ENCODE peak calls at places on chromosomes 1 and 21, in four cellular contexts. One of them, this sample, is unnamed.

GRCh38 chr21:43193651-43194302 is 25.0 kb downstream of the CRYAA start:
- DNase-seq in heart right ventricle: peak
- DNase-seq in ovary: no peak
- DNase-seq in astrocyte of the spinal cord: peak
- DNase-seq in this sample: peak

GRCh38 chr1:206706298-206706791 is 21.6 kb downstream of the MAPKAPK2 start:
- DNase-seq in astrocyte of the spinal cord: peak
- DNase-seq in ovary: peak
- DNase-seq in heart right ventricle: peak
- DNase-seq in this sample: no peak

GRCh38 chr1:205600085-205600484 is 31.7 kb downstream of the ELK4 start:
- DNase-seq in heart right ventricle: no peak
- DNase-seq in ovary: no peak
- DNase-seq in astrocyte of the spinal cord: peak
- DNase-seq in this sample: peak

GRCh38 chr1:165288301-165289120 is 68.0 kb downstream of the LMX1A start:
- DNase-seq in ovary: no peak
- DNase-seq in heart right ventricle: no peak
- DNase-seq in astrocyte of the spinal cord: no peak
- DNase-seq in this sample: no peak

GRCh38 chr1:199585392-199585791 is 442.1 kb upstream of the NR5A2 start:
- DNase-seq in astrocyte of the spinal cord: no peak
- DNase-seq in heart right ventricle: no peak
- DNase-seq in ovary: no peak
- DNase-seq in this sample: no peak

GRCh38 chr1:175132456-175132855 is 60.1 kb downstream of the KIAA0040 start:
- DNase-seq in astrocyte of the spinal cord: peak
- DNase-seq in ovary: no peak
- DNase-seq in heart right ventricle: no peak
- DNase-seq in this sample: no peak

GRCh38 chr1:110007458-110007857 is 22.9 kb downstream of the AHCYL1 start:
- DNase-seq in ovary: no peak
- DNase-seq in heart right ventricle: no peak
- DNase-seq in astrocyte of the spinal cord: no peak
- DNase-seq in this sample: no peak

GRCh38 chr1:206898089-206898908 is 1.1 kb downstream of the IL24 start:
- DNase-seq in ovary: no peak
- DNase-seq in astrocyte of the spinal cord: peak
- DNase-seq in heart right ventricle: no peak
- DNase-seq in this sample: peak

DNA sequence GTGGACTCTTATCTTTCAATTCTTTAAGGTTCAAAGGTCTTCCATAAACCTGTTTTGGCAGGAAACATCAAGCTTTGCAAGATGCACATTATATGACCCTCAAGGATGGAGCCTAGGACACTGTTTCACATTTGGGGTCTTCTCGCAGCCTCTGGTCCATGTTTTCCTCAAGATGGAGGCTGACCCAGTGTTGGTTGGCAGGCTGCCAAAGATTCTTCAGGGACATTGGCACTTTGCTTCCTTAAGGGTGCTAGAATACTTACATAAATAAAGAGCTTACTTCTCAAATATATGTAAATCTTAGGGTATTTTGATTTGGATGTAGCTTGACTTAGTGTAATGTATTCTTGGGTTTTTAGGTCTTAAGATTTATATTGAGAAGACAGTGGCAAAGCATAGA is 47.9 kb upstream of the COG2 start:
- DNase-seq in heart right ventricle: no peak
- DNase-seq in ovary: no peak
- DNase-seq in astrocyte of the spinal cord: no peak
- DNase-seq in this sample: no peak
- TF ChIP-seq CTCF in heart right ventricle: no peak
- TF ChIP-seq CTCF in ovary: no peak
- TF ChIP-seq CTCF in astrocyte of the spinal cord: no peak
- TF ChIP-seq CTCF in this sample: no peak

DNA sequence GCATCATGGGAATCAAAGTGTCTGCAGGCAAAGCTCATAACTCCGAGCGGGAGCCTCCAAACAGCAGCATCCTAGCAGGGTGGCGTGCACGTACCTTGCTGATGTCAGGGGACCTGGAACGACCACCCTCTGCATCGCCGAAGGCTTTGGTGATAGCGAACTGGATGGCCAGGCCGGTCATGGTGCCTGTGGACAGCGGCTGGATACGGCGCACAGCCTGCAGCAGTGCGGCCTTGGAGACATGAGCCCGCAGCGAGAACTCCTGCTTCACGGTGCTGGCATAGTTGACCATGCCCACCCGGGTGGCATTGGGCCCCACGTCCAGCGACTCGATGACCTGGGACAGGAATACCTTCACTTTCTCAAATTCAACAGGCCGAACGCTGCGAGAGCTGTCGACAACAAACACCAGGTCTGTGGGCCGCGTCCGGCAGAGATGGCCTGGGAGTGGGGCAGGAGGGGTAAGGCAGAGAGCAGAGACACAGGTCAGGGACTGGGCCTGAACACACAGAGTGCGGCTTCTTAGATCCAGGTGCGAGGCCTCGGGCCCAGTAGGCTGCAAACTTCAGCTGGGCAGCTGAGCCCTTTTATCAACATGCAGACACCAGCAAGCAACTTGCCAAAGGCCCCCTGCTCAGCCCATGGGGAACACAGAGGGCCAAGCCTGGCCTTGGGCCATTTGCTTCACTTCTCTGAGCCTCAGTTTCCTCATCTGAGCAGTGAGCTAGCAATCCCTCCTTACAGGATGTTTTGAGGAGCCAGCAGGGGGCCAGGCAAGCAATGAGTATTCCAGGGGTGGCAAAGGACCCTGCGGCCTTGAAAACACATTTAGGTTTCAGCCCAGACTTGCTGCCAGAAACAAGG is 1.8 kb downstream of the MATN1 start:
- DNase-seq in astrocyte of the spinal cord: no peak
- DNase-seq in ovary: no peak
- DNase-seq in heart right ventricle: no peak
- DNase-seq in this sample: no peak
- TF ChIP-seq CTCF in astrocyte of the spinal cord: peak
- TF ChIP-seq CTCF in ovary: no peak
- TF ChIP-seq CTCF in heart right ventricle: no peak
- TF ChIP-seq CTCF in this sample: no peak

DNA sequence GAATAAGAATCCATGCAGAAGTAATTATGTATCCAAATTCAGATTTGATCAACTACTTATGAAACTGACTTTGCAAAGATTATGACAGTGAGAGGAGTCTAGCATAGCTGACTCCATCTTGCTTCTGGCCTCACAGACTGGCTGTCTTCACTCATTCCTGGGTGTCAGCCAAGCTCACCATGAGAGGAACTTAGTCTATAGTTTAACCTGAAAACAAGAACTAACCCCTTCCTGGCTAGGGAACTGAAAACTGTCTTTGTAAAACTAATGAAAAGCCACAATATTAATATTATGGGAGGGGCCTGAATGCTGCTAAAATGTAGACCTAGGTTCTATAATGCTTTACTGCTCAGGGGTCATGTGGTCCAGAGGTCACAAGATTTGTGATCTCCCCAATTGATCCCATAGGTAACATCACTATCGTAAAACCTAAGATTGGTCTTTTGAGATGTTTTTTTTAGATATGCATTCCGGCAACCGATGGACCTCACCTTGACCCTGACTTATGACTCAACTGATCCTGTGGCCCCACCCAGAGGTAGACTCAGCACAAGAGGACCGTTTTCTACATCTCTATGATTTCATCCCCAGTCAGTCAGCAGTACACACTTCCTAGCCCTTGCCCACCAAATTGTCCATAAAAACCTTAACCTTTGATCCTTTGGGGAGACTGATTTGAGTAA is 55.2 kb downstream of the ATP1B1 start:
- DNase-seq in astrocyte of the spinal cord: peak
- DNase-seq in ovary: no peak
- DNase-seq in heart right ventricle: no peak
- DNase-seq in this sample: no peak
- TF ChIP-seq CTCF in astrocyte of the spinal cord: no peak
- TF ChIP-seq CTCF in ovary: no peak
- TF ChIP-seq CTCF in heart right ventricle: no peak
- TF ChIP-seq CTCF in this sample: no peak

GRCh38 chr1:21665711-21666571 is 3.2 kb downstream of the RAP1GAP start:
- DNase-seq in ovary: no peak
- DNase-seq in heart right ventricle: peak
- DNase-seq in astrocyte of the spinal cord: no peak
- DNase-seq in this sample: no peak

GRCh38 chr1:21667348-21668231 is 1.6 kb downstream of the RAP1GAP start:
- DNase-seq in ovary: no peak
- DNase-seq in astrocyte of the spinal cord: no peak
- DNase-seq in heart right ventricle: no peak
- DNase-seq in this sample: no peak

GRCh38 chr1:21664806-21665588 is 4.2 kb downstream of the RAP1GAP start:
- DNase-seq in ovary: no peak
- DNase-seq in astrocyte of the spinal cord: no peak
- DNase-seq in heart right ventricle: no peak
- DNase-seq in this sample: no peak

GRCh38 chr1:21668232-21669032 is 725 bp downstream of the RAP1GAP start:
- DNase-seq in heart right ventricle: no peak
- DNase-seq in astrocyte of the spinal cord: no peak
- DNase-seq in ovary: no peak
- DNase-seq in this sample: no peak

DNA sequence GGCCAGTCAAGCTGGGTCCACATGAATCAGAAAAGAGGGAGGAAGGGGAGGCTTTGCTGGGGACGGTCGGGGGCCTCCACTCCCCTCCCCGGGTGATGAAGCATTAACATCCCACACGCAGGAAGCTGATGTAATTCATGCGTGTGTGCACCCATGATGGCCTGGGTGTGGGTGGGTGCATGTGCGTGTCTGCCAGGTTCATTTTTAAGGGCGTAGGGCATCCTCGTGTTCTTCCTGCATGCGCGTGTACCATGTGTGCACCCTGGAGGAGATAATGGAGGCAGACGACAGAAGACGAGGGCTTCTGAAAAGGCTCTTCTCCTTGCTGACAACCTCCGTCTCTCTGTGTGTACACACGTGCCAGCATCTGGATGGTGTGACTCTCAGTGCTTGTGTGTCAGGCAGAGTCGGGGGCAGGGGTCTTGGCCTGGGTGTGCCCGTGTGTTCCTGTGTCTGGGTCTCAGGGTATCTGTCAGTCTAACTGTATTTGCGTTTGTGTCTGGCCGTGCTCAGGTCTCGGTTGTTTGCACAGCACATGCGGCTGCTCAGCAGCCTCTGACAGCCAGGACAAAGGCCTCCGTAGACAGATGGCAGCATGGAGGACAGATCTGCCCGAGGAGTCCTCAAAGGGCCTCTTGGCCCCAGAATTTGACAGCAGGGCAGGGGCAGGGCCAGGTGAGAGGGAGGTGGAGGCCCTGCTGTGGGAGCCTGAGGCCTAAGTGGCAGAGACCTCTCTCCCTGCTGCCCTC is 2.4 kb downstream of the RAP1GAP start:
- DNase-seq in heart right ventricle: no peak
- DNase-seq in ovary: no peak
- DNase-seq in astrocyte of the spinal cord: no peak
- DNase-seq in this sample: no peak
- TF ChIP-seq CTCF in heart right ventricle: no peak
- TF ChIP-seq CTCF in ovary: no peak
- TF ChIP-seq CTCF in astrocyte of the spinal cord: no peak
- TF ChIP-seq CTCF in this sample: no peak

GRCh38 chr1:183551924-183552323 is 38.3 kb downstream of the NCF2 start:
- DNase-seq in astrocyte of the spinal cord: no peak
- DNase-seq in ovary: no peak
- DNase-seq in heart right ventricle: no peak
- DNase-seq in this sample: no peak
- TF ChIP-seq CTCF in astrocyte of the spinal cord: no peak
- TF ChIP-seq CTCF in ovary: no peak
- TF ChIP-seq CTCF in heart right ventricle: no peak
- TF ChIP-seq CTCF in this sample: no peak

GRCh38 chr1:224185208-224185607 is 2.2 kb downstream of the DEGS1 start:
- DNase-seq in astrocyte of the spinal cord: no peak
- DNase-seq in heart right ventricle: no peak
- DNase-seq in ovary: no peak
- DNase-seq in this sample: no peak

GRCh38 chr1:224181453-224181810 is 1.6 kb upstream of the DEGS1 start:
- DNase-seq in ovary: no peak
- DNase-seq in heart right ventricle: no peak
- DNase-seq in astrocyte of the spinal cord: no peak
- DNase-seq in this sample: no peak

GRCh38 chr1:224182057-224182865 is 779 bp upstream of the DEGS1 start:
- DNase-seq in heart right ventricle: no peak
- DNase-seq in ovary: no peak
- DNase-seq in astrocyte of the spinal cord: no peak
- DNase-seq in this sample: no peak

GRCh38 chr1:224182866-224183590 is at the start of gene DEGS1:
- DNase-seq in heart right ventricle: peak
- DNase-seq in astrocyte of the spinal cord: peak
- DNase-seq in ovary: peak
- DNase-seq in this sample: peak

GRCh38 chr1:224183591-224184312 is 712 bp downstream of the DEGS1 start:
- DNase-seq in astrocyte of the spinal cord: peak
- DNase-seq in ovary: peak
- DNase-seq in heart right ventricle: peak
- DNase-seq in this sample: peak
- TF ChIP-seq CTCF in astrocyte of the spinal cord: no peak
- TF ChIP-seq CTCF in ovary: no peak
- TF ChIP-seq CTCF in heart right ventricle: no peak
- TF ChIP-seq CTCF in this sample: no peak

GRCh38 chr1:54519709-54520108 is 28.3 kb upstream of the ACOT11 start:
- DNase-seq in heart right ventricle: no peak
- DNase-seq in astrocyte of the spinal cord: no peak
- DNase-seq in ovary: no peak
- DNase-seq in this sample: no peak
- TF ChIP-seq CTCF in heart right ventricle: no peak
- TF ChIP-seq CTCF in astrocyte of the spinal cord: peak
- TF ChIP-seq CTCF in ovary: no peak
- TF ChIP-seq CTCF in this sample: peak

GRCh38 chr1:154258784-154259183 is 13.6 kb upstream of the HAX1 start:
- DNase-seq in astrocyte of the spinal cord: no peak
- DNase-seq in heart right ventricle: no peak
- DNase-seq in ovary: no peak
- DNase-seq in this sample: no peak
- TF ChIP-seq CTCF in astrocyte of the spinal cord: no peak
- TF ChIP-seq CTCF in heart right ventricle: no peak
- TF ChIP-seq CTCF in ovary: no peak
- TF ChIP-seq CTCF in this sample: no peak

GRCh38 chr1:172335377-172335776 is 85.1 kb upstream of the C1orf105 start:
- DNase-seq in heart right ventricle: no peak
- DNase-seq in astrocyte of the spinal cord: no peak
- DNase-seq in ovary: no peak
- DNase-seq in this sample: no peak
- TF ChIP-seq CTCF in heart right ventricle: no peak
- TF ChIP-seq CTCF in astrocyte of the spinal cord: no peak
- TF ChIP-seq CTCF in ovary: no peak
- TF ChIP-seq CTCF in this sample: no peak

GRCh38 chr1:22709227-22709626 is 1.4 kb upstream of the EPHB2 start:
- DNase-seq in heart right ventricle: no peak
- DNase-seq in astrocyte of the spinal cord: no peak
- DNase-seq in ovary: no peak
- DNase-seq in this sample: no peak
- TF ChIP-seq CTCF in heart right ventricle: no peak
- TF ChIP-seq CTCF in astrocyte of the spinal cord: peak
- TF ChIP-seq CTCF in ovary: no peak
- TF ChIP-seq CTCF in this sample: peak

This sample was measured in osteocyte.